ENCODE peak calls at places on chromosomes 4 and X, in six cellular contexts. One of them, this sample, is unnamed.

GRCh38 chr4:26583865-26584652 is at the start of gene TBC1D19:
- DNase-seq in transverse colon: peak
- DNase-seq in keratinocyte: no peak
- DNase-seq in mammary epithelial cell: peak
- DNase-seq in CD8-positive, alpha-beta memory T cell: peak
- DNase-seq in cardiac muscle cell: peak
- DNase-seq in this sample: peak

GRCh38 chr4:99033956-99034355 is 38.4 kb downstream of the METAP1 start:
- DNase-seq in transverse colon: no peak
- DNase-seq in keratinocyte: no peak
- DNase-seq in mammary epithelial cell: no peak
- DNase-seq in CD8-positive, alpha-beta memory T cell: no peak
- DNase-seq in cardiac muscle cell: no peak
- DNase-seq in this sample: no peak

GRCh38 chr4:151324124-151324448 is 1.3 kb downstream of the SH3D19 start:
- DNase-seq in transverse colon: no peak
- DNase-seq in keratinocyte: no peak
- DNase-seq in mammary epithelial cell: no peak
- DNase-seq in CD8-positive, alpha-beta memory T cell: no peak
- DNase-seq in cardiac muscle cell: no peak
- DNase-seq in this sample: no peak

GRCh38 chr4:7432531-7433375 is 2.0 kb downstream of the PSAPL1 start:
- DNase-seq in transverse colon: no peak
- DNase-seq in keratinocyte: no peak
- DNase-seq in mammary epithelial cell: no peak
- DNase-seq in CD8-positive, alpha-beta memory T cell: no peak
- DNase-seq in cardiac muscle cell: no peak
- DNase-seq in this sample: no peak

GRCh38 chr4:8533274-8533865 is 46.8 kb upstream of the GPR78 start:
- DNase-seq in transverse colon: no peak
- DNase-seq in keratinocyte: no peak
- DNase-seq in mammary epithelial cell: no peak
- DNase-seq in CD8-positive, alpha-beta memory T cell: no peak
- DNase-seq in cardiac muscle cell: no peak
- DNase-seq in this sample: no peak

GRCh38 chrX:107825698-107826285 is at the start of gene MID2:
- DNase-seq in transverse colon: peak
- DNase-seq in keratinocyte: no peak
- DNase-seq in mammary epithelial cell: peak
- DNase-seq in CD8-positive, alpha-beta memory T cell: peak
- DNase-seq in cardiac muscle cell: peak
- DNase-seq in this sample: peak

GRCh38 chr4:159384619-159385018 is 281.7 kb downstream of the RAPGEF2 start:
- DNase-seq in transverse colon: no peak
- DNase-seq in keratinocyte: no peak
- DNase-seq in mammary epithelial cell: no peak
- DNase-seq in CD8-positive, alpha-beta memory T cell: no peak
- DNase-seq in cardiac muscle cell: no peak
- DNase-seq in this sample: no peak

GRCh38 chrX:130909469-130910136 is 6.6 kb upstream of the ENOX2 start:
- DNase-seq in transverse colon: no peak
- DNase-seq in keratinocyte: no peak
- DNase-seq in mammary epithelial cell: no peak
- DNase-seq in CD8-positive, alpha-beta memory T cell: no peak
- DNase-seq in cardiac muscle cell: no peak
- DNase-seq in this sample: no peak

GRCh38 chr4:183721207-183722081 is 62.4 kb downstream of the TRAPPC11 start:
- DNase-seq in transverse colon: peak
- DNase-seq in keratinocyte: no peak
- DNase-seq in mammary epithelial cell: no peak
- DNase-seq in CD8-positive, alpha-beta memory T cell: peak
- DNase-seq in cardiac muscle cell: peak
- DNase-seq in this sample: no peak

GRCh38 chr4:173532725-173533511 is 2.9 kb upstream of the HAND2 start:
- DNase-seq in transverse colon: no peak
- DNase-seq in keratinocyte: no peak
- DNase-seq in mammary epithelial cell: no peak
- DNase-seq in CD8-positive, alpha-beta memory T cell: no peak
- DNase-seq in cardiac muscle cell: no peak
- DNase-seq in this sample: no peak

GRCh38 chr4:151555151-151555945 is 146.4 kb downstream of the FHIP1A start:
- DNase-seq in transverse colon: no peak
- DNase-seq in keratinocyte: no peak
- DNase-seq in mammary epithelial cell: peak
- DNase-seq in CD8-positive, alpha-beta memory T cell: no peak
- DNase-seq in cardiac muscle cell: no peak
- DNase-seq in this sample: no peak

GRCh38 chrX:7889680-7890079 is 37.5 kb downstream of the PNPLA4 start:
- DNase-seq in transverse colon: no peak
- DNase-seq in keratinocyte: no peak
- DNase-seq in mammary epithelial cell: peak
- DNase-seq in CD8-positive, alpha-beta memory T cell: no peak
- DNase-seq in cardiac muscle cell: no peak
- DNase-seq in this sample: no peak

GRCh38 chr4:140049024-140049923 is 104.7 kb downstream of the MAML3 start:
- DNase-seq in transverse colon: peak
- DNase-seq in keratinocyte: no peak
- DNase-seq in mammary epithelial cell: peak
- DNase-seq in CD8-positive, alpha-beta memory T cell: no peak
- DNase-seq in cardiac muscle cell: peak
- DNase-seq in this sample: no peak

GRCh38 chrX:155263854-155264628 is at the start of gene RAB39B:
- DNase-seq in transverse colon: peak
- DNase-seq in keratinocyte: no peak
- DNase-seq in mammary epithelial cell: peak
- DNase-seq in CD8-positive, alpha-beta memory T cell: peak
- DNase-seq in cardiac muscle cell: peak
- DNase-seq in this sample: peak

GRCh38 chrX:107530141-107530540 is 80.7 kb downstream of the FRMPD3 start:
- DNase-seq in transverse colon: no peak
- DNase-seq in keratinocyte: no peak
- DNase-seq in mammary epithelial cell: no peak
- DNase-seq in CD8-positive, alpha-beta memory T cell: no peak
- DNase-seq in cardiac muscle cell: no peak
- DNase-seq in this sample: no peak

GRCh38 chrX:20378291-20378920 is 111.7 kb upstream of the RPS6KA3 start:
- DNase-seq in transverse colon: peak
- DNase-seq in keratinocyte: no peak
- DNase-seq in mammary epithelial cell: peak
- DNase-seq in CD8-positive, alpha-beta memory T cell: no peak
- DNase-seq in cardiac muscle cell: no peak
- DNase-seq in this sample: peak

GRCh38 chrX:150475466-150475865 is 93.0 kb upstream of the MTM1 start:
- DNase-seq in transverse colon: no peak
- DNase-seq in keratinocyte: no peak
- DNase-seq in mammary epithelial cell: no peak
- DNase-seq in CD8-positive, alpha-beta memory T cell: no peak
- DNase-seq in cardiac muscle cell: no peak
- DNase-seq in this sample: no peak

GRCh38 chrX:116204947-116205346 is 34.4 kb downstream of the AGTR2 start:
- DNase-seq in transverse colon: no peak
- DNase-seq in keratinocyte: no peak
- DNase-seq in mammary epithelial cell: peak
- DNase-seq in CD8-positive, alpha-beta memory T cell: no peak
- DNase-seq in cardiac muscle cell: peak
- DNase-seq in this sample: no peak

GRCh38 chrX:74536142-74537010 is 78.0 kb downstream of the RLIM start:
- DNase-seq in transverse colon: peak
- DNase-seq in keratinocyte: no peak
- DNase-seq in mammary epithelial cell: peak
- DNase-seq in CD8-positive, alpha-beta memory T cell: peak
- DNase-seq in cardiac muscle cell: peak
- DNase-seq in this sample: no peak

GRCh38 chr4:8724436-8725070 is 132.0 kb downstream of the CPZ start:
- DNase-seq in transverse colon: peak
- DNase-seq in keratinocyte: no peak
- DNase-seq in mammary epithelial cell: no peak
- DNase-seq in CD8-positive, alpha-beta memory T cell: no peak
- DNase-seq in cardiac muscle cell: no peak
- DNase-seq in this sample: no peak

GRCh38 chr4:180449395-180449956 is 1793.7 kb upstream of the TENM3 start:
- DNase-seq in transverse colon: no peak
- DNase-seq in keratinocyte: no peak
- DNase-seq in mammary epithelial cell: peak
- DNase-seq in CD8-positive, alpha-beta memory T cell: no peak
- DNase-seq in cardiac muscle cell: peak
- DNase-seq in this sample: no peak

GRCh38 chr4:47271296-47271695 is 192.2 kb downstream of the COMMD8 start:
- DNase-seq in transverse colon: no peak
- DNase-seq in keratinocyte: no peak
- DNase-seq in mammary epithelial cell: no peak
- DNase-seq in CD8-positive, alpha-beta memory T cell: no peak
- DNase-seq in cardiac muscle cell: no peak
- DNase-seq in this sample: no peak

GRCh38 chr4:139243448-139244365 is 36.3 kb downstream of the MGARP start:
- DNase-seq in transverse colon: no peak
- DNase-seq in keratinocyte: peak
- DNase-seq in mammary epithelial cell: peak
- DNase-seq in CD8-positive, alpha-beta memory T cell: no peak
- DNase-seq in cardiac muscle cell: no peak
- DNase-seq in this sample: peak

GRCh38 chr4:88891636-88892035 is 165.3 kb downstream of the FAM13A start:
- DNase-seq in transverse colon: no peak
- DNase-seq in keratinocyte: no peak
- DNase-seq in mammary epithelial cell: no peak
- DNase-seq in CD8-positive, alpha-beta memory T cell: no peak
- DNase-seq in cardiac muscle cell: no peak
- DNase-seq in this sample: no peak

GRCh38 chr4:114924311-114924710 is 189.1 kb downstream of the NDST4 start:
- DNase-seq in transverse colon: no peak
- DNase-seq in keratinocyte: no peak
- DNase-seq in mammary epithelial cell: no peak
- DNase-seq in CD8-positive, alpha-beta memory T cell: no peak
- DNase-seq in cardiac muscle cell: no peak
- DNase-seq in this sample: no peak

GRCh38 chr4:136939781-136940180 is 592.5 kb downstream of the PCDH18 start:
- DNase-seq in transverse colon: no peak
- DNase-seq in keratinocyte: no peak
- DNase-seq in mammary epithelial cell: no peak
- DNase-seq in CD8-positive, alpha-beta memory T cell: no peak
- DNase-seq in cardiac muscle cell: no peak
- DNase-seq in this sample: no peak

GRCh38 chr4:89486042-89486441 is 178.4 kb upstream of the GPRIN3 start:
- DNase-seq in transverse colon: no peak
- DNase-seq in keratinocyte: no peak
- DNase-seq in mammary epithelial cell: peak
- DNase-seq in CD8-positive, alpha-beta memory T cell: no peak
- DNase-seq in cardiac muscle cell: peak
- DNase-seq in this sample: no peak

GRCh38 chrX:4909245-4909830 is 1195.9 kb upstream of the PRKX start:
- DNase-seq in transverse colon: no peak
- DNase-seq in keratinocyte: no peak
- DNase-seq in mammary epithelial cell: no peak
- DNase-seq in CD8-positive, alpha-beta memory T cell: no peak
- DNase-seq in cardiac muscle cell: no peak
- DNase-seq in this sample: no peak

GRCh38 chrX:112636951-112637541 is 42.7 kb downstream of the LHFPL1 start:
- DNase-seq in transverse colon: no peak
- DNase-seq in keratinocyte: no peak
- DNase-seq in mammary epithelial cell: no peak
- DNase-seq in CD8-positive, alpha-beta memory T cell: no peak
- DNase-seq in cardiac muscle cell: no peak
- DNase-seq in this sample: no peak

GRCh38 chrX:11664211-11664888 is 1.4 kb downstream of the ARHGAP6 start:
- DNase-seq in transverse colon: no peak
- DNase-seq in keratinocyte: no peak
- DNase-seq in mammary epithelial cell: no peak
- DNase-seq in CD8-positive, alpha-beta memory T cell: no peak
- DNase-seq in cardiac muscle cell: peak
- DNase-seq in this sample: no peak

GRCh38 chr4:159290321-159291030 is 187.6 kb downstream of the RAPGEF2 start:
- DNase-seq in transverse colon: no peak
- DNase-seq in keratinocyte: no peak
- DNase-seq in mammary epithelial cell: peak
- DNase-seq in CD8-positive, alpha-beta memory T cell: no peak
- DNase-seq in cardiac muscle cell: no peak
- DNase-seq in this sample: no peak

GRCh38 chr4:65893311-65893710 is 223.0 kb upstream of the EPHA5 start:
- DNase-seq in transverse colon: no peak
- DNase-seq in keratinocyte: no peak
- DNase-seq in mammary epithelial cell: no peak
- DNase-seq in CD8-positive, alpha-beta memory T cell: no peak
- DNase-seq in cardiac muscle cell: no peak
- DNase-seq in this sample: no peak

GRCh38 chrX:7147978-7148824 is at the start of gene PUDP:
- DNase-seq in transverse colon: peak
- DNase-seq in keratinocyte: peak
- DNase-seq in mammary epithelial cell: peak
- DNase-seq in CD8-positive, alpha-beta memory T cell: peak
- DNase-seq in cardiac muscle cell: peak
- DNase-seq in this sample: no peak

GRCh38 chr4:7638984-7639789 is 204.5 kb upstream of the PSAPL1 start:
- DNase-seq in transverse colon: no peak
- DNase-seq in keratinocyte: no peak
- DNase-seq in mammary epithelial cell: no peak
- DNase-seq in CD8-positive, alpha-beta memory T cell: no peak
- DNase-seq in cardiac muscle cell: no peak
- DNase-seq in this sample: no peak

GRCh38 chrX:41259516-41259915 is 74.4 kb upstream of the DDX3X start:
- DNase-seq in transverse colon: no peak
- DNase-seq in keratinocyte: no peak
- DNase-seq in mammary epithelial cell: no peak
- DNase-seq in CD8-positive, alpha-beta memory T cell: no peak
- DNase-seq in cardiac muscle cell: no peak
- DNase-seq in this sample: no peak

GRCh38 chrX:66672106-66672505 is 33.2 kb upstream of the EDA2R start:
- DNase-seq in transverse colon: no peak
- DNase-seq in keratinocyte: no peak
- DNase-seq in mammary epithelial cell: peak
- DNase-seq in CD8-positive, alpha-beta memory T cell: no peak
- DNase-seq in cardiac muscle cell: no peak
- DNase-seq in this sample: no peak
- H3K27ac ChIP-seq in transverse colon: no peak
- H3K27ac ChIP-seq in keratinocyte: no peak
- H3K27ac ChIP-seq in mammary epithelial cell: no peak
- H3K27ac ChIP-seq in CD8-positive, alpha-beta memory T cell: no peak
- H3K27ac ChIP-seq in cardiac muscle cell: no peak
- H3K27ac ChIP-seq in this sample: no peak

GRCh38 chrX:119427795-119428185 is 28.7 kb downstream of the SLC25A43 start:
- DNase-seq in transverse colon: no peak
- DNase-seq in keratinocyte: no peak
- DNase-seq in mammary epithelial cell: no peak
- DNase-seq in CD8-positive, alpha-beta memory T cell: no peak
- DNase-seq in cardiac muscle cell: no peak
- DNase-seq in this sample: no peak
- H3K27ac ChIP-seq in transverse colon: no peak
- H3K27ac ChIP-seq in keratinocyte: no peak
- H3K27ac ChIP-seq in mammary epithelial cell: no peak
- H3K27ac ChIP-seq in CD8-positive, alpha-beta memory T cell: no peak
- H3K27ac ChIP-seq in cardiac muscle cell: no peak
- H3K27ac ChIP-seq in this sample: no peak

GRCh38 chr4:107255114-107255513 is 219.0 kb upstream of the DKK2 start:
- DNase-seq in transverse colon: no peak
- DNase-seq in keratinocyte: no peak
- DNase-seq in mammary epithelial cell: no peak
- DNase-seq in CD8-positive, alpha-beta memory T cell: no peak
- DNase-seq in cardiac muscle cell: no peak
- DNase-seq in this sample: no peak
- H3K27ac ChIP-seq in transverse colon: no peak
- H3K27ac ChIP-seq in keratinocyte: no peak
- H3K27ac ChIP-seq in mammary epithelial cell: no peak
- H3K27ac ChIP-seq in CD8-positive, alpha-beta memory T cell: no peak
- H3K27ac ChIP-seq in cardiac muscle cell: no peak
- H3K27ac ChIP-seq in this sample: no peak

GRCh38 chr4:165328101-165328425 is 594 bp downstream of the MSMO1 start:
- DNase-seq in transverse colon: no peak
- DNase-seq in keratinocyte: no peak
- DNase-seq in mammary epithelial cell: no peak
- DNase-seq in CD8-positive, alpha-beta memory T cell: no peak
- DNase-seq in cardiac muscle cell: no peak
- DNase-seq in this sample: no peak
- H3K27ac ChIP-seq in transverse colon: peak
- H3K27ac ChIP-seq in keratinocyte: peak
- H3K27ac ChIP-seq in mammary epithelial cell: peak
- H3K27ac ChIP-seq in CD8-positive, alpha-beta memory T cell: peak
- H3K27ac ChIP-seq in cardiac muscle cell: peak
- H3K27ac ChIP-seq in this sample: peak

This sample was measured in epithelial cell of prostate.